ENCODE peak calls at places on chromosomes 11 and 22, in nine cellular contexts. Y, Z, G, C, J, P, N, S and E are unnamed samples.

GRCh38 chr22:48918585-48919186 is 909.0 kb downstream of the BRD1 start:
- DNase-seq in Y (no peak), Z (no peak), G (no peak), C (no peak), J (no peak), P (peak; percentile 45), N (no peak), S (no peak), E (no peak)

GRCh38 chr22:35375031-35375430 is 5.9 kb upstream of the HMOX1 start:
- DNase-seq in Y (no peak), Z (no peak), G (no peak), C (no peak), J (no peak), P (no peak), N (no peak), S (no peak), E (no peak)

GRCh38 chr11:76496174-76496573 is 51.4 kb downstream of the EMSY start:
- DNase-seq in Y (no peak), Z (no peak), G (no peak), C (no peak), J (no peak), P (no peak), N (no peak), S (no peak), E (no peak)

GRCh38 chr11:42974510-42974909 is 337.3 kb upstream of the API5 start:
- DNase-seq in Y (no peak), Z (no peak), G (no peak), C (no peak), J (no peak), P (no peak), N (no peak), S (no peak), E (no peak)

GRCh38 chr11:46198873-46199250 is 77.6 kb upstream of the PHF21A start:
- DNase-seq in Y (no peak), Z (no peak), G (no peak), C (no peak), J (peak; percentile 48), P (no peak), N (no peak), S (no peak), E (no peak)

GRCh38 chr11:38582756-38583155 is 1984.7 kb upstream of the RAG2 start:
- DNase-seq in Y (no peak), Z (no peak), G (no peak), C (no peak), J (no peak), P (no peak), N (no peak), S (no peak), E (no peak)

GRCh38 chr11:100823360-100823759 is 136.3 kb downstream of the ARHGAP42 start:
- DNase-seq in Y (no peak), Z (no peak), G (no peak), C (no peak), J (no peak), P (no peak), N (no peak), S (no peak), E (no peak)

GRCh38 chr11:127451852-127452251 is 451.3 kb upstream of the KIRREL3 start:
- DNase-seq in Y (no peak), Z (no peak), G (no peak), C (no peak), J (peak; percentile 90), P (no peak), N (no peak), S (no peak), E (no peak)

GRCh38 chr11:119478711-119479285 is 55.8 kb upstream of the THY1 start:
- DNase-seq in Y (no peak), Z (no peak), G (no peak), C (no peak), J (no peak), P (no peak), N (peak; percentile 4), S (no peak), E (no peak)

GRCh38 chr22:28600546-28601143 is 79.0 kb downstream of the TTC28 start:
- DNase-seq in Y (no peak), Z (no peak), G (no peak), C (no peak), J (no peak), P (peak; percentile 73), N (no peak), S (no peak), E (peak; percentile 70)

GRCh38 chr22:24706050-24706449 is 68.5 kb downstream of the PIWIL3 start:
- DNase-seq in Y (no peak), Z (no peak), G (peak; percentile 28), C (no peak), J (no peak), P (no peak), N (no peak), S (no peak), E (no peak)

GRCh38 chr11:116276051-116277044 is 496.4 kb downstream of the BUD13 start:
- DNase-seq in Y (peak; percentile 91), Z (peak; percentile 47), G (peak; percentile 95), C (peak; percentile 51), J (peak; percentile 63), P (peak; percentile 82), N (peak; percentile 71), S (peak; percentile 66), E (peak; percentile 84)

GRCh38 chr11:101745756-101746155 is 161.9 kb upstream of the TRPC6 start:
- DNase-seq in Y (no peak), Z (no peak), G (no peak), C (no peak), J (no peak), P (no peak), N (no peak), S (no peak), E (no peak)

GRCh38 chr22:45626198-45626651 is 45.4 kb upstream of the ATXN10 start:
- DNase-seq in Y (peak; percentile 67), Z (no peak), G (no peak), C (no peak), J (no peak), P (peak; percentile 76), N (no peak), S (no peak), E (no peak)

GRCh38 chr11:12846766-12847615 is 162.1 kb upstream of the RASSF10 start:
- DNase-seq in Y (no peak), Z (no peak), G (no peak), C (no peak), J (no peak), P (no peak), N (no peak), S (no peak), E (no peak)

GRCh38 chr11:134691985-134692384 is 279.9 kb upstream of the B3GAT1 start:
- DNase-seq in Y (no peak), Z (no peak), G (no peak), C (no peak), J (no peak), P (no peak), N (no peak), S (no peak), E (no peak)

GRCh38 chr22:47209547-47210023 is 447.1 kb downstream of the TBC1D22A start:
- DNase-seq in Y (no peak), Z (no peak), G (no peak), C (no peak), J (no peak), P (no peak), N (no peak), S (no peak), E (no peak)

GRCh38 chr11:87324817-87325489 is 287.2 kb downstream of the TMEM135 start:
- DNase-seq in Y (no peak), Z (no peak), G (no peak), C (no peak), J (no peak), P (no peak), N (no peak), S (no peak), E (no peak)